ENCODE peak calls at places on chromosomes 1 and 21, in seven cellular contexts. P is GM12878, O is K562, Z is HCT116, I is H1, Q is SK-N-SH, A is HepG2. W is an unnamed sample.

GRCh38 chr1:165431079-165431478 is 13.8 kb downstream of the RXRG start:
- DNase-seq in P (no peak), I (no peak), O (no peak), A (no peak), Z (no peak), Q (no peak), W (no peak)

GRCh38 chr1:182198006-182198605 is 136.6 kb upstream of the ZNF648 start:
- DNase-seq in P (no peak), O (peak), Z (no peak), I (no peak), A (no peak), Q (no peak), W (no peak)

GRCh38 chr1:48677306-48678287 is 99.1 kb downstream of the BEND5 start:
- DNase-seq in O (peak), Z (peak), A (peak), P (no peak), I (peak), Q (peak), W (peak)

GRCh38 chr1:84632975-84633427 is 57.3 kb downstream of the SSX2IP start:
- DNase-seq in O (no peak), Q (no peak), Z (peak), P (no peak), A (no peak), I (no peak), W (no peak)

GRCh38 chr1:94235189-94236020 is 2.0 kb downstream of the ARHGAP29 start:
- DNase-seq in I (no peak), Q (no peak), O (no peak), P (no peak), A (no peak), Z (no peak), W (no peak)

GRCh38 chr1:57061369-57061768 is 95.6 kb upstream of the C8B start:
- DNase-seq in O (no peak), Z (no peak), Q (no peak), A (peak), P (no peak), I (no peak), W (peak)

GRCh38 chr1:147723691-147724323 is 36.6 kb downstream of the GJA5 start:
- DNase-seq in A (peak), I (peak), O (peak), Z (peak), Q (peak), P (no peak), W (peak)

GRCh38 chr1:66372522-66373071 is 161.4 kb upstream of the SGIP1 start:
- DNase-seq in A (no peak), P (no peak), O (no peak), Q (no peak), Z (no peak), I (no peak), W (no peak)

GRCh38 chr1:25467616-25468015 is 36.9 kb downstream of the MACO1 start:
- DNase-seq in P (no peak), I (no peak), A (no peak), Z (no peak), Q (no peak), O (no peak), W (no peak)

GRCh38 chr1:151428068-151428467 is 28.7 kb downstream of the PSMB4 start:
- DNase-seq in Q (no peak), Z (no peak), I (no peak), A (no peak), P (no peak), O (no peak), W (no peak)

GRCh38 chr1:218344814-218345672 is at the start of gene TGFB2:
- DNase-seq in O (peak), P (no peak), Z (no peak), Q (no peak), A (no peak), I (no peak), W (peak)

GRCh38 chr21:42062543-42063022 is 8.5 kb upstream of the UMODL1 start:
- DNase-seq in A (no peak), I (no peak), Z (no peak), P (peak), O (no peak), Q (no peak), W (no peak)

GRCh38 chr1:198620951-198621824 is 17.7 kb upstream of the PTPRC start:
- DNase-seq in Z (no peak), O (no peak), A (no peak), I (no peak), P (peak), Q (no peak), W (no peak)

GRCh38 chr1:20358761-20359263 is 68.1 kb downstream of the VWA5B1 start:
- DNase-seq in Q (peak), A (peak), O (no peak), Z (no peak), I (no peak), P (no peak), W (no peak)

GRCh38 chr1:17610085-17610484 is 70.6 kb downstream of the ARHGEF10L start:
- DNase-seq in P (no peak), O (no peak), I (no peak), Z (no peak), A (no peak), Q (no peak), W (no peak)

GRCh38 chr1:183807549-183808168 is 2.7 kb downstream of the RGL1 start:
- DNase-seq in Q (no peak), A (no peak), O (no peak), I (no peak), P (peak), Z (no peak), W (no peak)

GRCh38 chr21:36127250-36127904 is 7.5 kb upstream of the CBR3 start:
- DNase-seq in P (no peak), O (no peak), A (peak), I (no peak), Z (no peak), Q (no peak), W (no peak)

GRCh38 chr1:214933375-214933774 is 149.2 kb upstream of the KCNK2 start:
- DNase-seq in O (no peak), Z (no peak), P (no peak), A (no peak), I (no peak), Q (no peak), W (no peak)

GRCh38 chr1:221862971-221863370 is 121.1 kb upstream of the DUSP10 start:
- DNase-seq in A (no peak), Z (no peak), I (no peak), O (no peak), P (no peak), Q (no peak), W (no peak)

GRCh38 chr1:85320371-85321131 is 44.1 kb upstream of the BCL10 start:
- DNase-seq in O (no peak), A (no peak), Z (no peak), Q (no peak), I (no peak), P (no peak), W (no peak)

GRCh38 chr1:9875636-9876000 is 34.5 kb downstream of the CTNNBIP1 start:
- DNase-seq in O (no peak), A (no peak), Q (no peak), I (no peak), P (no peak), Z (no peak), W (no peak)

GRCh38 chr1:202235856-202236837 is 42.5 kb downstream of the LGR6 start:
- DNase-seq in O (peak), Z (peak), A (peak), I (peak), P (peak), Q (peak), W (peak)

GRCh38 chr1:167728818-167729410 is 7.1 kb downstream of the MPZL1 start:
- DNase-seq in Q (no peak), Z (no peak), O (no peak), I (no peak), P (no peak), A (no peak), W (no peak)

GRCh38 chr21:46084041-46084561 is 13.8 kb upstream of the COL6A2 start:
- DNase-seq in A (no peak), I (no peak), Q (no peak), P (no peak), Z (no peak), O (no peak), W (no peak)

GRCh38 chr1:202129453-202130274 is 6.9 kb downstream of the GPR37L1 start:
- DNase-seq in Q (no peak), Z (no peak), P (no peak), I (no peak), A (no peak), O (no peak), W (no peak)

GRCh38 chr1:1063945-1064831 is 9.9 kb downstream of the RNF223 start:
- DNase-seq in P (peak), Q (peak), Z (peak), A (peak), O (peak), I (no peak), W (peak)

GRCh38 chr1:57089221-57089620 is 123.4 kb upstream of the C8B start:
- DNase-seq in A (no peak), P (no peak), O (no peak), Q (no peak), Z (no peak), I (no peak), W (no peak)

GRCh38 chr1:40439247-40439646 is 11.0 kb upstream of the ZFP69B start:
- DNase-seq in A (no peak), Z (no peak), P (no peak), I (no peak), O (no peak), Q (no peak), W (no peak)

GRCh38 chr1:150262388-150263320 is 5.1 kb downstream of the CA14 start:
- DNase-seq in Q (no peak), Z (no peak), P (no peak), O (no peak), I (no peak), A (no peak), W (no peak)

GRCh38 chr1:223189903-223190724 is 47.1 kb upstream of the TLR5 start:
- DNase-seq in Q (no peak), Z (peak), I (no peak), O (no peak), A (no peak), P (peak), W (no peak)

GRCh38 chr1:9767964-9768668 is 55.6 kb downstream of the CLSTN1 start:
- DNase-seq in Z (peak), Q (peak), P (no peak), O (peak), I (no peak), A (no peak), W (no peak)

GRCh38 chr1:183517401-183517800 is 45.1 kb downstream of the SMG7 start:
- DNase-seq in Q (no peak), P (no peak), I (no peak), A (no peak), O (no peak), Z (no peak), W (no peak)

GRCh38 chr1:227320476-227320875 is 2.2 kb upstream of the CDC42BPA start:
- DNase-seq in Q (no peak), P (no peak), Z (no peak), O (no peak), I (no peak), A (no peak), W (no peak)

GRCh38 chr1:33656467-33656866 is 184.0 kb downstream of the ZSCAN20 start:
- DNase-seq in Q (no peak), A (no peak), O (no peak), P (no peak), I (no peak), Z (no peak), W (no peak)

GRCh38 chr1:230267338-230268065 is 158.6 kb downstream of the PGBD5 start:
- DNase-seq in I (no peak), Q (no peak), Z (no peak), P (no peak), A (no peak), O (no peak), W (no peak)

GRCh38 chr1:211938473-211939080 is 96.8 kb downstream of the INTS7 start:
- DNase-seq in Q (no peak), Z (no peak), O (no peak), P (peak), I (no peak), A (no peak), W (no peak)

GRCh38 chr1:211942583-211942982 is 92.8 kb downstream of the INTS7 start:
- DNase-seq in Q (no peak), A (no peak), P (no peak), Z (no peak), I (no peak), O (no peak), W (no peak)

GRCh38 chr1:211935448-211935970 is 99.8 kb downstream of the INTS7 start:
- DNase-seq in O (no peak), P (peak), I (no peak), A (no peak), Q (no peak), Z (no peak), W (no peak)

GRCh38 chr1:211944733-211945500 is 90.4 kb downstream of the INTS7 start:
- DNase-seq in Z (no peak), P (no peak), O (no peak), Q (no peak), I (peak), A (peak), W (peak)

GRCh38 chr1:211939876-211940468 is 95.4 kb downstream of the INTS7 start:
- DNase-seq in A (no peak), Q (no peak), Z (no peak), O (no peak), P (peak), I (no peak), W (no peak)
- TF ChIP-seq JUND in A (no peak), Q (no peak), Z (no peak), O (no peak), P (peak), I (no peak), W (no peak)

DNA sequence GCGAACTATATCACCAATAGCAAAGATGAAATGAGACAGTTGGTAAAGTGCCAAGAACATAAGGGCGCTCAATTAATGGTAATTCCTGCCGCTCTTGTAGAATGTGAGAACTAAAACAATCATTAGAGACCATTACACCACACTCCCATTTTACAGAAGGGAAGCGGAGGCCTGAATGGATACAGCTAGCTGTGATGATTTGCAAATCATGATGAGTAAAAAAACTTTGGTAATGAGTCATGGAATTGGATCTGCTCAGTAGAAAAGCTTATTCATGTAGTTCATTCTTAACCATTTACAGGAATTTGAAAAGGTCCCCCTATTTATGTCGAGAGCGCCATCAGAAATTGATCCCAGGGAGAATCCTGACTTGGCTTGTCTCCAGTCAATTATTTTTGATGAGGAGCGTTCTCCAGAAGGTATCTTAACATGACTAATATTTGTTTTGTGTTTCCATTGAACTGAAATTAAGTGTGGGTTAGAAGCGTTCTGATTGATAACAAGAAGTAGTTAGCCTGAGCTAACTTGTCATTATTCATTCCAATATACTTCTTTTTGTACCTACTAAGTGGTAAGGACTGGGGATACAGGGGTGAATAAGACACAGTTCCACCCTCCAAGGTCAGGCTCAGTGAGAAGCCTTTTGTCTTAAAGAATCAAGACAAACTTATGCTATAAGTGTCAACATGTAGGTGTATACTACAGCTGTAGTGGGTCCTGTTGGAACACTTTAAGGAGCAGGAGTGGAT is 812 bp downstream of the TTC4 start:
- DNase-seq in I (no peak), Q (no peak), O (peak), Z (no peak), P (peak), A (no peak), W (no peak)
- TF ChIP-seq JUND in I (no peak), Q (no peak), O (no peak), Z (no peak), P (no peak), A (no peak), W (no peak)

DNA sequence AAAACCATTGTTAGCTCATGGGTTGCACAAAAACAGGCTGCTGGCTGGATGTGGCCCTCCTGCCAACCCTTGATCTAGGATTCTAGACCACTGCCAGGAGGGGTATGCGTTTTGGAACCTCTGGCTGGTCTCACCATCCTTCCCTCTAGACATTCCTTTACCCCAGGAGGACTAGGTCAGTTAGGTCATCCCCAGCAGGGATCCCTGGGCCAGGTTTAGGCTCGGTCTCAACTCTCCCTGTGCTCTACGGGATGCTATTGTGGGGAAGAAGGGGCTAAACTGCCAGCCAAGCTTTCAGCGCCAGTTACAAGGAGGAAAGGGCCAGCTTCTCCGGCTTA is 22.7 kb downstream of the SLC2A1 start:
- DNase-seq in P (no peak), O (no peak), I (no peak), Z (no peak), A (no peak), Q (no peak), W (no peak)
- TF ChIP-seq JUND in P (no peak), O (no peak), I (no peak), Z (no peak), A (no peak), Q (no peak), W (no peak)

GRCh38 chr21:33348728-33349127 is 24.0 kb downstream of the IFNAR1 start:
- DNase-seq in Q (no peak), Z (no peak), A (no peak), I (no peak), P (no peak), O (no peak), W (no peak)
- TF ChIP-seq JUND in Q (no peak), Z (no peak), A (no peak), I (no peak), P (no peak), O (no peak), W (no peak)

GRCh38 chr1:46521417-46521816 is 30.0 kb downstream of the KNCN start:
- DNase-seq in A (no peak), O (no peak), Q (no peak), P (no peak), I (no peak), Z (no peak), W (no peak)

GRCh38 chr1:46522969-46523320 is 28.5 kb downstream of the KNCN start:
- DNase-seq in O (peak), Z (no peak), I (no peak), A (no peak), P (no peak), Q (no peak), W (no peak)

GRCh38 chr1:46520063-46520911 is 30.7 kb downstream of the DMBX1 start:
- DNase-seq in Q (no peak), P (no peak), O (peak), Z (peak), A (peak), I (no peak), W (no peak)

GRCh38 chr1:46523556-46524443 is 27.6 kb downstream of the KNCN start:
- DNase-seq in P (no peak), Z (no peak), A (no peak), Q (no peak), I (no peak), O (no peak), W (no peak)

GRCh38 chr1:46522184-46522968 is 29.1 kb downstream of the KNCN start:
- DNase-seq in I (no peak), A (no peak), Q (no peak), Z (no peak), O (peak), P (no peak), W (no peak)
- TF ChIP-seq JUND in I (no peak), A (no peak), Q (no peak), Z (no peak), O (peak), P (no peak), W (no peak)

DNA sequence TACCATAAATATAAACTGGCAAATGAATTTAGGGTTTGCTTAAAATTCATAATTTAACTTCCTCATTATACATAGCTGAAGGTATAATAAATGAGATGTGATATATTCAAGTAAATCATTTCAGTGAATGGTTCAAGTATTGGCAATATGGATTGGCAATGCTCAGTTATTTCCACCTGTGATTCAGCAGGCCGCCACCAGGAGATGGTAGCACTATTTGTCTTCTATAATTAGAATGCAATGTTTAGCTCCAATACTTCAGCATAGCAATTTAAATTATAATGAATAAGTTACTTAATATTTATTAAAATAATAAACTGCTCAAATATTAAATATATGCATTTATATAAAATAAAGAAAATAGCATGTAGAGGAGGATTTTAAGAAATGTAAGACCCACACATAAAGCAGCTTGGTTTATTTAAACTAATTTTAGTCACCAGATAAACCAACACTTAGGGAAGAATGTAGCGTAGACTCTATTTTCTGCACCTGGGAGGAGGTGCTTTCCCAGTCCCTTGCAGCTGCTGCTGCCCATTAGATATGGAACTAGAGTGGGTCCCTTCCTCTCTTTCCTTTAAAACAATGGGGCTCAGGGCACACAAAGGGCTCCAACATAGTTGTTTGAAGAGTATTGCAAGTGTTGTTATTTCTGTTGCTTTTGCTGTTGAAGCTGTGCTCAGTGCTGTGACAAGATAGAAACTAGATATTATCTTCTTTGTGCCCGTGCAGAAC is 62.1 kb downstream of the PLPPR4 start:
- DNase-seq in O (no peak), Z (no peak), I (no peak), P (no peak), A (peak), Q (no peak), W (no peak)
- TF ChIP-seq JUND in O (no peak), Z (no peak), I (no peak), P (no peak), A (no peak), Q (no peak), W (no peak)

DNA sequence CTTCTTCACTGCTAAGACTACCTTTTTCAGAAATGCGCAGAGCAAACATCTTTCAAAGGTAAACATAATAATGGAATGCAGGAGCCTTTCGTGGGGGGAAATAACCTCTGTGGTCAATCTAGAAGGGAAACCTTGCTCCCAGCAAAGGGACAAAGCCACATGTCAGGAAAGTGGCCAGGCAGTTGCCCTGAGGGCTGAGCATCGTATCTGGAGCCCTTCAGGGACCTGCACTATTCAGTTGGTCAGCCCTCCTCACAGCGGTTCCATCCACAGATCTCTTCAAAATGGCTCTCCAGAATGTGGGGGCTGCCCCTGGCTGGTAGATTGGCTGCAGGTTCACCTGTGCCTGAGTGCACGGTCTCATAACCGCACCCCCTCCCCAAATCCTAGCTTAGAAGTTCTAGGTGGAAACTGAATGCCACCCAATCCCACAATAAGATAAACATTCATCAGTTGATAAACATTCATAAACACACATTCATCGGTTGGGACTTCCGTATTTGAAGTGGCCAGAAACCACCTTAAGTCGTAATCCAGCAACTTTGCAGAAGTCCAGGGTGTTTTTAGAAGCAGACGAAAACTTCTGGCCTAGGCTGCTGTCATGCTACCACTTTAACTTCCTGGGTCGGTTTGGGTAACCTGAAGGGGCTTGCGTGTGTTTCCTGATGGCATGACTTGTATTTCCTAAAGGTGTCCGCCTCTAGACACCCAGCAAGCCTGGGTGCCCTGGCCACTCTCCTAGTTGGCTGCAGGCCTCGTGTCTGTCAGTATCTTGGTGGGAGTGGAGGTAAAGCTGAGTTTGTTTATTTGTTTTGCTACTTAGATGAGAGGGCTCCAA is 50.5 kb downstream of the RASSF5 start:
- DNase-seq in I (no peak), A (no peak), O (no peak), Z (no peak), P (no peak), Q (peak), W (peak)
- TF ChIP-seq JUND in I (no peak), A (no peak), O (no peak), Z (no peak), P (no peak), Q (no peak), W (no peak)

W was measured in T47D.